ENCODE peak calls at places on chromosomes 13 and 19, in ten cellular contexts. I, H, C, U, B, Z, M, W, J and T are unnamed samples.

GRCh38 chr13:51303063-51303552 is 36.4 kb upstream of the SERPINE3 start:
- DNase-seq in B (no peak), I (no peak), H (no peak), C (no peak), Z (no peak), J (no peak), M (no peak), U (peak), W (no peak), T (no peak)

GRCh38 chr13:31790992-31791391 is 51.7 kb downstream of the RXFP2 start:
- DNase-seq in Z (no peak), U (no peak), B (no peak), J (no peak), I (no peak), H (no peak), W (no peak), C (no peak), M (peak), T (no peak)

GRCh38 chr19:54552913-54553310 is 20.7 kb upstream of the LILRA2 start:
- DNase-seq in I (no peak), B (no peak), J (no peak), Z (no peak), W (no peak), H (no peak), C (no peak), U (no peak), M (no peak), T (no peak)

GRCh38 chr19:56258272-56258671 is 14.3 kb upstream of the EDDM13 start:
- DNase-seq in B (no peak), M (no peak), H (no peak), J (no peak), Z (no peak), I (no peak), U (no peak), C (no peak), W (no peak), T (no peak)

GRCh38 chr19:54534156-54534555 is 31.5 kb downstream of the LAIR2 start:
- DNase-seq in M (no peak), U (no peak), H (no peak), C (no peak), B (no peak), W (no peak), I (no peak), Z (no peak), J (no peak), T (no peak)

GRCh38 chr13:33751151-33751550 is 66.8 kb upstream of the RFC3 start:
- DNase-seq in I (no peak), J (no peak), U (no peak), M (peak), W (no peak), H (no peak), C (peak), B (no peak), Z (no peak), T (no peak)

GRCh38 chr13:26529441-26529840 is 28.0 kb upstream of the WASF3 start:
- DNase-seq in I (no peak), H (peak), U (peak), Z (no peak), C (peak), B (peak), J (no peak), W (peak), M (peak), T (no peak)

GRCh38 chr13:81745391-81745790 is 1404.5 kb upstream of the SPRY2 start:
- DNase-seq in M (no peak), I (no peak), J (no peak), B (no peak), U (no peak), W (no peak), C (no peak), H (no peak), Z (no peak), T (no peak)

GRCh38 chr19:18520848-18521691 is 800 bp downstream of the ELL start:
- DNase-seq in I (no peak), Z (peak), W (peak), J (no peak), B (peak), C (no peak), U (peak), H (peak), M (peak), T (no peak)

GRCh38 chr19:42693760-42694350 is 46.4 kb downstream of the PSG3 start:
- DNase-seq in M (peak), Z (no peak), H (no peak), C (peak), U (no peak), W (peak), B (no peak), I (no peak), J (no peak), T (peak)

GRCh38 chr13:40438022-40438692 is 228.3 kb downstream of the FOXO1 start:
- DNase-seq in Z (no peak), B (no peak), C (no peak), H (no peak), W (no peak), I (no peak), U (no peak), J (no peak), M (no peak), T (no peak)

GRCh38 chr13:110661256-110661655 is 44.7 kb downstream of the CARS2 start:
- DNase-seq in H (no peak), W (no peak), M (peak), I (no peak), J (no peak), B (no peak), C (no peak), U (no peak), Z (no peak), T (no peak)

GRCh38 chr19:41310031-41310831 is at the start of gene CCDC97:
- DNase-seq in J (peak), I (peak), C (peak), W (peak), M (peak), H (peak), B (peak), Z (peak), U (peak), T (peak)

GRCh38 chr13:24995225-24995804 is 100.6 kb upstream of the PABPC3 start:
- DNase-seq in J (peak), H (peak), Z (peak), M (peak), C (peak), B (peak), W (peak), U (peak), I (peak), T (peak)

GRCh38 chr13:39578821-39579291 is 24.1 kb downstream of the LHFPL6 start:
- DNase-seq in B (no peak), U (no peak), I (no peak), W (no peak), M (no peak), H (no peak), J (no peak), C (no peak), Z (no peak), T (no peak)

GRCh38 chr13:23847545-23847944 is 41.7 kb downstream of the MIPEP start:
- DNase-seq in B (no peak), I (no peak), C (no peak), Z (no peak), M (no peak), H (no peak), J (no peak), U (no peak), W (no peak), T (no peak)

GRCh38 chr19:48492925-48493717 is 18.5 kb downstream of the LMTK3 start:
- DNase-seq in C (peak), W (peak), B (peak), H (peak), M (peak), I (peak), U (peak), Z (peak), J (peak), T (peak)

GRCh38 chr13:33452873-33453558 is 167.5 kb upstream of the STARD13 start:
- DNase-seq in C (no peak), W (no peak), H (no peak), B (peak), J (no peak), Z (no peak), U (no peak), M (peak), I (peak), T (no peak)

GRCh38 chr13:49933511-49933910 is 2.6 kb downstream of the SPRYD7 start:
- DNase-seq in U (no peak), Z (no peak), B (no peak), I (no peak), J (no peak), M (peak), H (no peak), C (no peak), W (no peak), T (no peak)

GRCh38 chr19:12723643-12724426 is at the start of gene TNPO2:
- DNase-seq in U (peak), H (peak), M (peak), C (no peak), J (peak), B (peak), W (peak), I (peak), Z (peak), T (peak)

GRCh38 chr13:26390203-26390602 is 136.3 kb downstream of the CDK8 start:
- DNase-seq in B (no peak), H (no peak), C (no peak), M (peak), Z (no peak), I (no peak), U (no peak), W (no peak), J (no peak), T (no peak)

GRCh38 chr13:44116562-44117315 is 237.0 kb downstream of the LACC1 start:
- DNase-seq in W (no peak), C (no peak), I (no peak), M (peak), U (no peak), B (peak), H (no peak), J (peak), Z (no peak), T (no peak)

GRCh38 chr19:51440052-51440451 is 18.2 kb downstream of the SIGLEC8 start:
- DNase-seq in C (no peak), B (no peak), M (no peak), I (no peak), J (no peak), W (no peak), H (no peak), Z (no peak), U (no peak), T (no peak)

GRCh38 chr19:47493378-47494210 is 9.6 kb upstream of the KPTN start:
- DNase-seq in U (no peak), W (no peak), Z (no peak), M (no peak), J (no peak), I (no peak), H (no peak), C (no peak), B (peak), T (no peak)

GRCh38 chr13:73958657-73959397 is 175.4 kb downstream of the KLF12 start:
- DNase-seq in I (no peak), J (no peak), B (no peak), H (no peak), M (no peak), W (no peak), U (no peak), Z (no peak), C (no peak), T (no peak)

GRCh38 chr19:28468701-28469459 is 744.1 kb downstream of the UQCRFS1 start:
- DNase-seq in C (no peak), U (peak), M (peak), I (no peak), H (peak), J (peak), B (no peak), Z (no peak), W (no peak), T (no peak)

GRCh38 chr13:27189192-27189591 is 17.6 kb upstream of the USP12 start:
- DNase-seq in M (no peak), J (no peak), I (no peak), Z (no peak), H (no peak), W (no peak), U (no peak), C (no peak), B (no peak), T (no peak)

GRCh38 chr13:113049981-113050380 is 55.6 kb upstream of the F7 start:
- DNase-seq in J (no peak), H (no peak), Z (no peak), M (no peak), C (no peak), U (no peak), W (no peak), B (no peak), I (no peak), T (no peak)

GRCh38 chr13:25902946-25903345 is 148.9 kb downstream of the SHISA2 start:
- DNase-seq in C (no peak), H (no peak), Z (no peak), W (no peak), U (no peak), M (no peak), I (no peak), B (no peak), J (no peak), T (no peak)

GRCh38 chr13:113302940-113303339 is 5.9 kb downstream of the LAMP1 start:
- DNase-seq in U (no peak), I (no peak), M (no peak), B (no peak), J (no peak), H (no peak), C (no peak), W (no peak), Z (no peak), T (no peak)

GRCh38 chr19:14107581-14108461 is 9.7 kb downstream of the PRKACA start:
- DNase-seq in Z (no peak), C (no peak), I (no peak), M (peak), B (peak), J (no peak), W (no peak), H (no peak), U (no peak), T (no peak)

GRCh38 chr13:25375727-25376358 is 4.1 kb downstream of the ATP8A2 start:
- DNase-seq in U (peak), W (peak), M (peak), B (peak), I (peak), C (no peak), J (peak), Z (peak), H (peak), T (peak)

GRCh38 chr13:98280176-98280510 is 103.1 kb upstream of the RNF113B start:
- DNase-seq in J (no peak), B (no peak), C (no peak), M (no peak), H (no peak), I (no peak), W (no peak), Z (no peak), U (no peak), T (no peak)

GRCh38 chr13:93249259-93249917 is 22.8 kb downstream of the GPC6 start:
- DNase-seq in U (no peak), Z (no peak), M (peak), J (no peak), B (no peak), C (peak), W (no peak), H (no peak), I (no peak), T (no peak)